ENCODE peak calls at places on chromosome 16, in nine cellular contexts. J is K562, Q is lower leg skin, C is heart left ventricle, O is GM12892, A is HCT116, K is Peyer's patch, T is body of pancreas, I is stomach. G is an unnamed sample.

GRCh38 chr16:28597692-28598261 is 927 bp upstream of the SULT1A2 start:
- DNase-seq in J (peak; percentile 66), Q (no peak), C (no peak), O (no peak), A (no peak), K (peak; percentile 69), T (peak; percentile 24), I (no peak), G (no peak)

GRCh38 chr16:54936979-54937672 is 6.5 kb downstream of the IRX5 start:
- DNase-seq in J (no peak), Q (peak; percentile 69), C (no peak), O (no peak), A (no peak), K (no peak), T (no peak), I (no peak), G (no peak)

GRCh38 chr16:28321700-28322411 is 29.5 kb downstream of the SBK1 start:
- DNase-seq in J (peak; percentile 50), Q (no peak), C (no peak), O (peak; percentile 55), A (peak; percentile 12), K (peak; percentile 59), T (peak; percentile 24), I (no peak), G (no peak)

GRCh38 chr16:27202923-27203428 is 350 bp upstream of the KDM8 start:
- DNase-seq in J (no peak), Q (no peak), C (no peak), O (no peak), A (no peak), K (no peak), T (no peak), I (no peak), G (no peak)

GRCh38 chr16:88772871-88773811 is 11.9 kb downstream of the PIEZO1 start:
- DNase-seq in J (peak; percentile 84), Q (peak; percentile 65), C (peak; percentile 61), O (no peak), A (no peak), K (no peak), T (peak; percentile 79), I (no peak), G (peak; percentile 69)

GRCh38 chr16:19005561-19006445 is 22.1 kb downstream of the TMC7 start:
- DNase-seq in J (no peak), Q (peak; percentile 66), C (peak; percentile 37), O (no peak), A (peak; percentile 78), K (peak; percentile 85), T (peak; percentile 8), I (peak; percentile 39), G (no peak)

GRCh38 chr16:10495031-10495345 is 85.4 kb downstream of the EMP2 start:
- DNase-seq in J (no peak), Q (no peak), C (no peak), O (no peak), A (no peak), K (no peak), T (no peak), I (no peak), G (no peak)

GRCh38 chr16:73054732-73055481 is 7.0 kb upstream of the ZFHX3 start:
- DNase-seq in J (no peak), Q (no peak), C (no peak), O (no peak), A (no peak), K (no peak), T (no peak), I (no peak), G (no peak)

DNA sequence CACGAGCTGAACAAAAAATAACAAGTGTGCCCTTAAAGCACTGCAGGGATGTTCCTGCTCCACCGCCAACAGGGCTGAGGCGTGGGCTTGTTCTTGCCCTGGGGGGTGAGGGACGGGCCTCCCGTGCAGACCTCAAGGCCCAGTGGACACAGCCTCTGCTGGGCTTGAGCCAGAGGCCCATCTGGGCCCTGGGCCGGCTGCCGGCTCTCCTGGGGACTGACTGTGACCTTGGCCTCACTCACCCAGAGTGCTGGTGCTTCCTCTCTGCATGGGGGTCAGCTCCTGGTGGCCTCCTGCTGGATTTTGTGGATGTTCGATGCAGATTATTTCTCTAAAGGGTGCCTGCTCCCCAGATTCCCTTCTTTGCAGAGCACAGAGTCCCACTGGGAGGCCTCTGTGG is 54.2 kb upstream of the CDR2 start:
- DNase-seq in J (no peak), Q (no peak), C (no peak), O (no peak), A (no peak), K (no peak), T (peak; percentile 10), I (no peak), G (no peak)
- TF ChIP-seq POLR2A in J (no peak), Q (no peak), C (no peak), O (no peak), A (no peak), K (no peak), T (no peak), I (no peak), G (no peak)

GRCh38 chr16:56605475-56605874 is 2.9 kb upstream of the MT2A start:
- DNase-seq in J (no peak), Q (no peak), C (no peak), O (no peak), A (no peak), K (no peak), T (no peak), I (no peak), G (no peak)

GRCh38 chr16:56606071-56606687 is 2.2 kb upstream of the MT2A start:
- DNase-seq in J (no peak), Q (peak; percentile 78), C (no peak), O (no peak), A (peak; percentile 48), K (no peak), T (peak; percentile 16), I (no peak), G (peak; percentile 84)

GRCh38 chr16:56608043-56608875 is at the start of gene MT2A:
- DNase-seq in J (peak; percentile 96), Q (peak; percentile 94), C (peak; percentile 93), O (peak; percentile 95), A (peak; percentile 95), K (peak; percentile 98), T (peak; percentile 97), I (peak; percentile 97), G (peak; percentile 93)

GRCh38 chr16:56607675-56608042 is 725 bp upstream of the MT2A start:
- DNase-seq in J (no peak), Q (no peak), C (no peak), O (no peak), A (no peak), K (peak; percentile 53), T (no peak), I (no peak), G (no peak)

DNA sequence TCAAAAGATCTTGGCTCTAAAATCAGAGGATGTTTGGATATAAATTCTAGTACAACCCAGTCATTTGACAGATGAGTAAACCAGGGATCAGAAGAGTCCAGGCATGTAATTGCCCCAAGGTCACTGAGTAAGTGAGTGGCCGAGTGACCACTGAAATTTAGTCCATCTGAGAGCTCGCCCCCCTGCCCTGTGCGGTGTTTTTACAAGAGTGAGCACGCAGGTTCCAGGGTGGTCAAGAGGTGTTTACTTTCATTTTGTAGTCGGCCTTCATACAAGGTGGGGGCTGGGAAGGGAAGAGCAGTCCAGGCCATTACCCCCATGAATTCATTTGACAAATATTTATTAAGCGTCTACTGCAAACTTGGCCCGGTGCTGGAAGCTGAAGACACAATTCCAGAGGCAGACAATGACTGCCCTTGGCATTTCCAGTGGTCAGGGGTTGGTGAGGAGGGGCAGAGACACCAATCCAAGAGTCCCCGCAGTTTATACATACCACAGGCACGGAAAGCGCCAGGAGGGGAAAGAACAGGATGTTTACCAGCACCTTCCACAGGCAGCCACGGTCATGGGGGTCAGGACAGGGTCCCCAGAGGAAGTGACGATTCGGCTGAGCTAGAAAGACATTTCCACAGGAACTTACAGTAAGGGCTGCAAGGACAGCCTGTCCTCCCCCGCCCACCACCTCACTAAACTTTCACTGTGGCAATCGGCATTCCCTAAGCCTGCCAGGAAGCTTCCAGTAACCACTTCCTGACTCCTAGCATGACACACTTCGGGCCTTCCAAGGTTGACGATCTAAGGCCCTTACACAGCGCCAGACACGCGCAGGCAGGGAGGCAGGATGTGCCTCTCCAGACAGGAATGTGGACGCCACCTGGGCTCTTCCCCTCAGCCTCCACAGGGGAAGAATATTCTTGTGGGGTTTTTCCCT is 1.4 kb upstream of the MT2A start:
- DNase-seq in J (no peak), Q (peak; percentile 91), C (peak; percentile 67), O (no peak), A (peak; percentile 75), K (peak; percentile 64), T (peak; percentile 80), I (peak; percentile 62), G (peak; percentile 80)
- TF ChIP-seq POLR2A in J (no peak), Q (no peak), C (no peak), O (no peak), A (no peak), K (no peak), T (no peak), I (no peak), G (no peak)

DNA sequence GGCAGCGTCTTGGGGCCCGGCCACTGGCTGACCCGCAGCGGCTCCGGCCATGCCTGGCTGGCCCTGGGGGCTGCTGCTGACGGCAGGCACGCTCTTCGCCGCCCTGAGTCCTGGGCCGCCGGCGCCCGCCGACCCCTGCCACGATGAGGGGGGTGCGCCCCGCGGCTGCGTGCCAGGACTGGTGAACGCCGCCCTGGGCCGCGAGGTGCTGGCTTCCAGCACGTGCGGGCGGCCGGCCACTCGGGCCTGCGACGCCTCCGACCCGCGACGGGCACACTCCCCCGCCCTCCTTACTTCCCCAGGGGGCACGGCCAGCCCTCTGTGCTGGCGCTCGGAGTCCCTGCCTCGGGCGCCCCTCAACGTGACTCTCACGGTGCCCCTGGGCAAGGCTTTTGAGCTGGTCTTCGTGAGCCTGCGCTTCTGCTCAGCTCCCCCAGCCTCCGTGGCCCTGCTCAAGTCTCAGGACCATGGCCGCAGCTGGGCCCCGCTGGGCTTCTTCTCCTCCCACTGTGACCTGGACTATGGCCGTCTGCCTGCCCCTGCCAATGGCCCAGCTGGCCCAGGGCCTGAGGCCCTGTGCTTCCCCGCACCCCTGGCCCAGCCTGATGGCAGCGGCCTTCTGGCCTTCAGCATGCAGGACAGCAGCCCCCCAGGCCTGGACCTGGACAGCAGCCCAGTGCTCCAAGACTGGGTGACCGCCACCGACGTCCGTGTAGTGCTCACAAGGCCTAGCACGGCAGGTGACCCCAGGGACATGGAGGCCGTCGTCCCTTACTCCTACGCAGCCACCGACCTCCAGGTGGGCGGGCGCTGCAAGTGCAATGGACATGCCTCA is 773 bp downstream of the NTN3 start:
- DNase-seq in J (no peak), Q (no peak), C (no peak), O (no peak), A (no peak), K (no peak), T (no peak), I (no peak), G (no peak)
- TF ChIP-seq POLR2A in J (no peak), Q (no peak), C (no peak), O (no peak), A (no peak), K (no peak), T (no peak), I (no peak), G (no peak)

GRCh38 chr16:75307506-75307905 is 56.1 kb upstream of the BCAR1 start:
- DNase-seq in J (no peak), Q (no peak), C (no peak), O (no peak), A (no peak), K (no peak), T (no peak), I (no peak), G (no peak)

GRCh38 chr16:75305364-75306101 is 54.1 kb upstream of the BCAR1 start:
- DNase-seq in J (peak; percentile 90), Q (peak; percentile 92), C (peak; percentile 62), O (no peak), A (peak; percentile 100), K (peak; percentile 78), T (peak; percentile 93), I (peak; percentile 78), G (peak; percentile 92)

GRCh38 chr16:75304521-75305363 is 53.3 kb upstream of the BCAR1 start:
- DNase-seq in J (peak; percentile 75), Q (peak; percentile 62), C (peak; percentile 44), O (no peak), A (peak; percentile 10), K (peak; percentile 75), T (peak; percentile 92), I (peak; percentile 28), G (peak; percentile 37)

GRCh38 chr16:75308011-75308410 is 56.6 kb upstream of the BCAR1 start:
- DNase-seq in J (no peak), Q (no peak), C (no peak), O (no peak), A (no peak), K (no peak), T (peak; percentile 76), I (peak; percentile 57), G (no peak)

DNA sequence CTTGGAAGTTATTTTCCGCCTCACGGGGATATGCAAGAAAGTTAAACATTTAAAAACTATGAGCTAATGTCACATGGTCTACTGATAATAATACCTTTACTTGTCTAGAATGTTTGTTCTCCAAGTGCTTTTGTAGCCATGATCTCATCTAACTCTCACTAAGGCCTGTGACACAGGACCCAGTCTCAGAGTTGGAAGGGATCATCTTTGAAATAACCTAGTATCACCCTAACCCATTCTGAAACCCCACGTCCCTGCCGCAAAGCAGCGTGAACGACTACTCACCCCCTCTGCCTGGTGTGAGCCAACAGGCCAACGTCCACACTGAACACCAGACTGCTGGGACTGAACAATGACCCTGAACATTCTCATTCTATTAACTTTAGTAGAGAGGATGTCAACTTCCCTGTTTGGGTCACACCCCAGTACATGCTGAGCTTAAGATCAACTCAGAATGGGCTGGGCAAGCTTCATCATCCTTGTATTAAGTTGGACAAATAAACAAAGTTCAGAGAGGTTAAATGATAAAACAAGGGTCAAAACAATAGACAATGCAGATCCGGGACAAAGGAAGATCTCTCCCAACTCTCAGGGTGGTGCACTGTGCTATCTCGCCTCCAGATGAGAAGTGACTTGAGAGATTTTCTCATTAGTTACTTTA is 54.8 kb upstream of the BCAR1 start:
- DNase-seq in J (peak; percentile 18), Q (no peak), C (no peak), O (no peak), A (peak; percentile 49), K (peak; percentile 82), T (peak; percentile 63), I (peak; percentile 32), G (no peak)
- TF ChIP-seq POLR2A in J (no peak), Q (no peak), C (no peak), O (no peak), A (no peak), K (peak; percentile 88), T (peak; percentile 66), I (no peak), G (no peak)